ENCODE peak calls at places on chromosomes 4 and X, in four cellular contexts. Q is mesendoderm, Y is IMR-90, H is H1. U is an unnamed sample. For H3K4me1, the result is how much of the 10 kb centered on the place peaks cover.

GRCh38 chrX:102712216-102712966 is at the start of gene GPRASP2:
- DNase-seq in Q (peak), Y (no peak), H (no peak), U (peak)

GRCh38 chr4:33071552-33071951 is 2351.4 kb downstream of the PCDH7 start:
- DNase-seq in Q (no peak), Y (peak), H (no peak), U (no peak)

GRCh38 chr4:5823542-5824211 is 69.2 kb downstream of the CRMP1 start:
- DNase-seq in Q (no peak), Y (no peak), H (no peak), U (no peak)

GRCh38 chr4:139416073-139416673 is 37.7 kb upstream of the RAB33B start:
- DNase-seq in Q (peak), Y (peak), H (no peak), U (no peak)

GRCh38 chr4:121791481-121791880 is 9.6 kb upstream of the EXOSC9 start:
- DNase-seq in Q (no peak), Y (peak), H (no peak), U (no peak)

GRCh38 chr4:141702472-141703182 is 66.2 kb downstream of the IL15 start:
- DNase-seq in Q (peak), Y (peak), H (no peak), U (peak)

GRCh38 chrX:98294310-98294709 is 1410.6 kb downstream of the RPA4 start:
- DNase-seq in Q (no peak), Y (no peak), H (no peak), U (no peak)

GRCh38 chr4:986949-987688 is at the start of gene IDUA:
- DNase-seq in Q (peak), Y (peak), H (no peak), U (peak)

GRCh38 chr4:28709821-28710330 is 1849.2 kb downstream of the STIM2 start:
- DNase-seq in Q (no peak), Y (peak), H (no peak), U (no peak)

GRCh38 chr4:75895744-75896314 is 6.4 kb downstream of the PPEF2 start:
- DNase-seq in Q (peak), Y (peak), H (no peak), U (peak)

GRCh38 chr4:40990202-40990898 is 224.0 kb downstream of the APBB2 start:
- DNase-seq in Q (no peak), Y (peak), H (no peak), U (no peak)

GRCh38 chr4:20592666-20593065 is 107.6 kb upstream of the PACRGL start:
- DNase-seq in Q (no peak), Y (peak), H (no peak), U (no peak)
- H3K9ac ChIP-seq in Q (no peak), Y (no peak), H (no peak), U (no peak)

GRCh38 chr4:90570615-90571014 is 443.4 kb downstream of the CCSER1 start:
- DNase-seq in Q (no peak), Y (no peak), H (no peak), U (no peak)
- H4K5ac ChIP-seq in Q (no peak), Y (no peak), H (no peak), U (no peak)

GRCh38 chr4:184263910-184264732 is 46.4 kb upstream of the ENPP6 start:
- DNase-seq in Q (peak), Y (peak), H (peak), U (peak)

GRCh38 chr4:184261246-184261645 is 43.6 kb upstream of the ENPP6 start:
- DNase-seq in Q (no peak), Y (no peak), H (no peak), U (no peak)

GRCh38 chr4:184262901-184263300 is 45.2 kb upstream of the ENPP6 start:
- DNase-seq in Q (no peak), Y (peak), H (no peak), U (no peak)

GRCh38 chr4:184265566-184266351 is 48.1 kb upstream of the ENPP6 start:
- DNase-seq in Q (peak), Y (peak), H (no peak), U (no peak)

DNA sequence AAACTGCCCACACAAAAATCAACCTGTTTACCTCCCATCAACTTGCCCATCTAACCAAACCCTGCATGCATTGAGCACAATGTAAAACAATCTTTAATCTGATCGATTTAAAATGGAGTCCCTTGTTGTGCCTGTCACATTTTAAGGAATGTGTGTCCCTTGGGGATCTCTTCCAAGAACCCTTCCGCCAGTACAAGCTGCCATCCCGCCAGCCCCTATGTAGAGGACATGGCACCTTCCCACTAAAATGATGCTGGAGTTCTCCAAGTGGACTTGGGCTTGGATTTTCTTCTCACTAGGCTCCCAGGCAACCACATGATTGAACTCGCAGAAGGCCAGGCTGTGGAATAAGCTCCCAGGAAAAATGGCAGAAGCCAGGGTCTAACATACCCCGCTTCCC is 45.8 kb upstream of the ENPP6 start:
- DNase-seq in Q (no peak), Y (no peak), H (no peak), U (no peak)
- H3K4me1 ChIP-seq in Q (under half), Y (under half), H (under half), U (under half)

GRCh38 chr4:87973283-87974169 is 2.0 kb upstream of the SPP1 start:
- DNase-seq in Q (peak), Y (peak), H (peak), U (peak)
- H3K9ac ChIP-seq in Q (peak), Y (no peak), H (no peak), U (no peak)

DNA sequence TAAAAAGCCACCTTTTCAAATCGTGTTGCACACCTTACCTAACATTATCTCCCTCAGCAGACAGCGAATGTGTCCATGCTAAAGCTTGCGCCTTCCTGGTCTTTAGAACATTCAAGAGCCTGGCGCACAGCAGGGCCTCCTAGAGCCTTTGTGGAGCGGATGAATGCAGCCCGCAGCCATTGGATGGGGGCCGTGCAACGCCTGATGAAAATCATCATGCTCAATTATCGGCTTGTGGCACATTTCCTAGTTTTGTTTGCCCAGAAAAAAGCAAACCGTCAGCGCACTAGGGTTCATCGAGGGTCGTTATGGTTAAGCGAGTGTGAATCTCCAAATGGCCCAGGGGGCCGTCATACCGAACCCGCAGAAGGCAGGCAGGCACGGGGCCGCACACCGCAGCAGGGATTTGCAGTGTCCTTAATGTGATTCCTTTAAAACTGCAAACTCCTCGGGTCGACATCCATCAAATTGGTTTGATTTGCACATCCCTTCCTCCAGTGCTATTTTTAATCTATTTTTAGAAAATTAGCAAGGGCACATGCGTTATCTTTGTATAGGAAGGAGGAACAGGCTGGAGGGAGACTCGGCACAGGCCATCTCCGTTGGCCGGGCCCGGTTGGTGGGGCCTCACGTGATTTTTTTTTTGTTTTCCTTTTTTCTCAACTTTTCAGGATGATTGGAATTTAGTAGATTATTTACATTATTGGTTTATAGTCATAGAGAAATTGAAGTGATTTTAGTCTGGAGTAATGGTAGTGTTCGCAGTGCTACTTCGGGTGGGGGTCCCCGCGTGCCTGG is 53.1 kb downstream of the ABLIM2 start:
- DNase-seq in Q (no peak), Y (no peak), H (no peak), U (no peak)
- H4K5ac ChIP-seq in Q (no peak), Y (no peak), H (no peak), U (no peak)